ENCODE peak calls at places on chromosomes 5 and 9, in ten cellular contexts. One of them, this sample, is unnamed.

GRCh38 chr9:121975801-121976277 is 117.3 kb downstream of the TTLL11 start:
- DNase-seq in epithelial cell of prostate: peak; percentile 96
- DNase-seq in GM04503: no peak
- DNase-seq in AG09309: no peak
- DNase-seq in AML-193: no peak
- DNase-seq in IMR-90: peak; percentile 57
- DNase-seq in activated naive CD8-positive, alpha-beta T cell treated with anti-CD3 and anti-CD28 coated beads for 36 hours: no peak
- DNase-seq in Caki2: peak; percentile 79
- DNase-seq in heart left ventricle: no peak
- DNase-seq in BE2C: no peak
- DNase-seq in this sample: peak; percentile 71

GRCh38 chr9:112132356-112132755 is 42.7 kb downstream of the SUSD1 start:
- DNase-seq in Caki2: no peak
- DNase-seq in GM04503: no peak
- DNase-seq in AG09309: no peak
- DNase-seq in AML-193: no peak
- DNase-seq in BE2C: no peak
- DNase-seq in activated naive CD8-positive, alpha-beta T cell treated with anti-CD3 and anti-CD28 coated beads for 36 hours: no peak
- DNase-seq in heart left ventricle: no peak
- DNase-seq in IMR-90: peak; percentile 70
- DNase-seq in epithelial cell of prostate: no peak
- DNase-seq in this sample: no peak

GRCh38 chr9:24293391-24293790 is 252.3 kb downstream of the IZUMO3 start:
- DNase-seq in heart left ventricle: no peak
- DNase-seq in AG09309: no peak
- DNase-seq in AML-193: no peak
- DNase-seq in Caki2: no peak
- DNase-seq in BE2C: no peak
- DNase-seq in IMR-90: no peak
- DNase-seq in epithelial cell of prostate: no peak
- DNase-seq in GM04503: no peak
- DNase-seq in activated naive CD8-positive, alpha-beta T cell treated with anti-CD3 and anti-CD28 coated beads for 36 hours: no peak
- DNase-seq in this sample: no peak

GRCh38 chr9:133702798-133703570 is 35.2 kb downstream of the SARDH start:
- DNase-seq in GM04503: no peak
- DNase-seq in heart left ventricle: no peak
- DNase-seq in Caki2: no peak
- DNase-seq in AML-193: no peak
- DNase-seq in epithelial cell of prostate: no peak
- DNase-seq in IMR-90: no peak
- DNase-seq in activated naive CD8-positive, alpha-beta T cell treated with anti-CD3 and anti-CD28 coated beads for 36 hours: peak; percentile 33
- DNase-seq in BE2C: peak; percentile 6
- DNase-seq in AG09309: no peak
- DNase-seq in this sample: no peak

GRCh38 chr5:109532773-109533364 is 123.1 kb upstream of the PJA2 start:
- DNase-seq in epithelial cell of prostate: no peak
- DNase-seq in AG09309: no peak
- DNase-seq in BE2C: no peak
- DNase-seq in activated naive CD8-positive, alpha-beta T cell treated with anti-CD3 and anti-CD28 coated beads for 36 hours: no peak
- DNase-seq in Caki2: no peak
- DNase-seq in IMR-90: no peak
- DNase-seq in AML-193: no peak
- DNase-seq in heart left ventricle: no peak
- DNase-seq in GM04503: no peak
- DNase-seq in this sample: no peak

GRCh38 chr5:59845733-59846132 is 47.8 kb downstream of the PDE4D start:
- DNase-seq in Caki2: no peak
- DNase-seq in IMR-90: peak; percentile 58
- DNase-seq in epithelial cell of prostate: no peak
- DNase-seq in GM04503: no peak
- DNase-seq in AG09309: no peak
- DNase-seq in activated naive CD8-positive, alpha-beta T cell treated with anti-CD3 and anti-CD28 coated beads for 36 hours: no peak
- DNase-seq in BE2C: no peak
- DNase-seq in heart left ventricle: no peak
- DNase-seq in AML-193: no peak
- DNase-seq in this sample: no peak

GRCh38 chr9:21828853-21829405 is 26.5 kb downstream of the MTAP start:
- DNase-seq in Caki2: no peak
- DNase-seq in AG09309: no peak
- DNase-seq in IMR-90: no peak
- DNase-seq in AML-193: no peak
- DNase-seq in epithelial cell of prostate: peak; percentile 70
- DNase-seq in BE2C: no peak
- DNase-seq in heart left ventricle: no peak
- DNase-seq in activated naive CD8-positive, alpha-beta T cell treated with anti-CD3 and anti-CD28 coated beads for 36 hours: no peak
- DNase-seq in GM04503: no peak
- DNase-seq in this sample: no peak

GRCh38 chr5:88675159-88675757 is 207.7 kb downstream of the MEF2C start:
- DNase-seq in BE2C: no peak
- DNase-seq in GM04503: no peak
- DNase-seq in Caki2: no peak
- DNase-seq in AG09309: no peak
- DNase-seq in IMR-90: no peak
- DNase-seq in epithelial cell of prostate: no peak
- DNase-seq in activated naive CD8-positive, alpha-beta T cell treated with anti-CD3 and anti-CD28 coated beads for 36 hours: no peak
- DNase-seq in AML-193: no peak
- DNase-seq in heart left ventricle: no peak
- DNase-seq in this sample: no peak

GRCh38 chr9:125145425-125145824 is 2.1 kb upstream of the SCAI start:
- DNase-seq in BE2C: no peak
- DNase-seq in activated naive CD8-positive, alpha-beta T cell treated with anti-CD3 and anti-CD28 coated beads for 36 hours: no peak
- DNase-seq in heart left ventricle: no peak
- DNase-seq in IMR-90: no peak
- DNase-seq in GM04503: no peak
- DNase-seq in AML-193: peak; percentile 47
- DNase-seq in Caki2: no peak
- DNase-seq in epithelial cell of prostate: no peak
- DNase-seq in AG09309: no peak
- DNase-seq in this sample: no peak

GRCh38 chr5:133309981-133310630 is 258.3 kb downstream of the HSPA4 start:
- DNase-seq in Caki2: no peak
- DNase-seq in GM04503: no peak
- DNase-seq in activated naive CD8-positive, alpha-beta T cell treated with anti-CD3 and anti-CD28 coated beads for 36 hours: no peak
- DNase-seq in BE2C: no peak
- DNase-seq in AG09309: no peak
- DNase-seq in epithelial cell of prostate: no peak
- DNase-seq in AML-193: no peak
- DNase-seq in heart left ventricle: no peak
- DNase-seq in IMR-90: peak; percentile 16
- DNase-seq in this sample: no peak

GRCh38 chr5:132000677-132001453 is 10.6 kb downstream of the ACSL6 start:
- DNase-seq in IMR-90: no peak
- DNase-seq in AG09309: no peak
- DNase-seq in heart left ventricle: no peak
- DNase-seq in Caki2: no peak
- DNase-seq in GM04503: no peak
- DNase-seq in epithelial cell of prostate: no peak
- DNase-seq in AML-193: peak; percentile 80
- DNase-seq in BE2C: no peak
- DNase-seq in activated naive CD8-positive, alpha-beta T cell treated with anti-CD3 and anti-CD28 coated beads for 36 hours: peak; percentile 41
- DNase-seq in this sample: no peak

GRCh38 chr5:121031487-121031886 is 567.4 kb downstream of the PRR16 start:
- DNase-seq in epithelial cell of prostate: no peak
- DNase-seq in GM04503: peak; percentile 8
- DNase-seq in AG09309: peak; percentile 11
- DNase-seq in AML-193: no peak
- DNase-seq in heart left ventricle: no peak
- DNase-seq in IMR-90: no peak
- DNase-seq in BE2C: no peak
- DNase-seq in activated naive CD8-positive, alpha-beta T cell treated with anti-CD3 and anti-CD28 coated beads for 36 hours: no peak
- DNase-seq in Caki2: no peak
- DNase-seq in this sample: no peak

GRCh38 chr9:121357011-121357410 is 13.0 kb downstream of the STOM start:
- DNase-seq in AML-193: no peak
- DNase-seq in epithelial cell of prostate: no peak
- DNase-seq in Caki2: no peak
- DNase-seq in heart left ventricle: no peak
- DNase-seq in AG09309: no peak
- DNase-seq in BE2C: no peak
- DNase-seq in IMR-90: no peak
- DNase-seq in GM04503: no peak
- DNase-seq in activated naive CD8-positive, alpha-beta T cell treated with anti-CD3 and anti-CD28 coated beads for 36 hours: no peak
- DNase-seq in this sample: no peak

GRCh38 chr9:96061293-96061987 is 185.9 kb downstream of the ERCC6L2 start:
- DNase-seq in epithelial cell of prostate: no peak
- DNase-seq in AML-193: no peak
- DNase-seq in AG09309: no peak
- DNase-seq in BE2C: peak; percentile 63
- DNase-seq in heart left ventricle: no peak
- DNase-seq in Caki2: no peak
- DNase-seq in IMR-90: peak; percentile 41
- DNase-seq in activated naive CD8-positive, alpha-beta T cell treated with anti-CD3 and anti-CD28 coated beads for 36 hours: peak; percentile 19
- DNase-seq in GM04503: peak; percentile 23
- DNase-seq in this sample: peak; percentile 75

GRCh38 chr9:99118782-99119466 is 14.0 kb downstream of the TGFBR1 start:
- DNase-seq in IMR-90: no peak
- DNase-seq in GM04503: no peak
- DNase-seq in Caki2: no peak
- DNase-seq in heart left ventricle: no peak
- DNase-seq in epithelial cell of prostate: no peak
- DNase-seq in AML-193: peak; percentile 65
- DNase-seq in AG09309: no peak
- DNase-seq in activated naive CD8-positive, alpha-beta T cell treated with anti-CD3 and anti-CD28 coated beads for 36 hours: peak; percentile 49
- DNase-seq in BE2C: no peak
- DNase-seq in this sample: no peak

GRCh38 chr5:135075621-135076585 is 41.9 kb upstream of the PITX1 start:
- DNase-seq in heart left ventricle: no peak
- DNase-seq in AML-193: no peak
- DNase-seq in epithelial cell of prostate: no peak
- DNase-seq in GM04503: no peak
- DNase-seq in AG09309: no peak
- DNase-seq in activated naive CD8-positive, alpha-beta T cell treated with anti-CD3 and anti-CD28 coated beads for 36 hours: no peak
- DNase-seq in Caki2: no peak
- DNase-seq in BE2C: no peak
- DNase-seq in IMR-90: peak; percentile 53
- DNase-seq in this sample: no peak

This sample was measured in body of pancreas.